ENCODE peak calls at places on chromosomes 12 and 14, in eight cellular contexts. One of them, this sample, is unnamed. For H3K27me3, the result is how much of the 10 kb centered on the place peaks cover.

GRCh38 chr12:73935817-73936216 is 601.8 kb upstream of the ATXN7L3B start:
- DNase-seq in psoas muscle: no peak
- DNase-seq in astrocyte: no peak
- DNase-seq in cardiac muscle cell: no peak
- DNase-seq in upper lobe of right lung: no peak
- DNase-seq in hepatocyte: peak
- DNase-seq in body of pancreas: no peak
- DNase-seq in aorta: no peak
- DNase-seq in this sample: no peak

GRCh38 chr14:50821471-50822464 is 9.2 kb downstream of the NIN start:
- DNase-seq in psoas muscle: peak
- DNase-seq in astrocyte: no peak
- DNase-seq in cardiac muscle cell: no peak
- DNase-seq in upper lobe of right lung: peak
- DNase-seq in hepatocyte: no peak
- DNase-seq in body of pancreas: no peak
- DNase-seq in aorta: no peak
- DNase-seq in this sample: no peak

GRCh38 chr12:12898136-12898712 is 6.9 kb downstream of the GPRC5A start:
- DNase-seq in psoas muscle: no peak
- DNase-seq in astrocyte: no peak
- DNase-seq in cardiac muscle cell: no peak
- DNase-seq in upper lobe of right lung: no peak
- DNase-seq in hepatocyte: no peak
- DNase-seq in body of pancreas: no peak
- DNase-seq in aorta: no peak
- DNase-seq in this sample: no peak

GRCh38 chr12:92059976-92060375 is 85.7 kb downstream of the BTG1 start:
- DNase-seq in psoas muscle: no peak
- DNase-seq in astrocyte: peak
- DNase-seq in cardiac muscle cell: peak
- DNase-seq in upper lobe of right lung: no peak
- DNase-seq in hepatocyte: no peak
- DNase-seq in body of pancreas: no peak
- DNase-seq in aorta: no peak
- DNase-seq in this sample: no peak

GRCh38 chr14:35215110-35215872 is 76.9 kb upstream of the PSMA6 start:
- DNase-seq in psoas muscle: no peak
- DNase-seq in astrocyte: peak
- DNase-seq in cardiac muscle cell: peak
- DNase-seq in upper lobe of right lung: no peak
- DNase-seq in hepatocyte: peak
- DNase-seq in body of pancreas: no peak
- DNase-seq in aorta: no peak
- DNase-seq in this sample: no peak

GRCh38 chr12:56718636-56719035 is 6.5 kb downstream of the NACA start:
- DNase-seq in psoas muscle: no peak
- DNase-seq in astrocyte: no peak
- DNase-seq in cardiac muscle cell: no peak
- DNase-seq in upper lobe of right lung: peak
- DNase-seq in hepatocyte: no peak
- DNase-seq in body of pancreas: no peak
- DNase-seq in aorta: peak
- DNase-seq in this sample: no peak

GRCh38 chr12:49903351-49903699 is 375 bp downstream of the FAIM2 start:
- DNase-seq in psoas muscle: peak
- DNase-seq in astrocyte: no peak
- DNase-seq in cardiac muscle cell: no peak
- DNase-seq in upper lobe of right lung: no peak
- DNase-seq in hepatocyte: no peak
- DNase-seq in body of pancreas: no peak
- DNase-seq in aorta: no peak
- DNase-seq in this sample: no peak

GRCh38 chr14:61462566-61463195 is 141.3 kb downstream of the PRKCH start:
- DNase-seq in psoas muscle: no peak
- DNase-seq in astrocyte: peak
- DNase-seq in cardiac muscle cell: peak
- DNase-seq in upper lobe of right lung: no peak
- DNase-seq in hepatocyte: peak
- DNase-seq in body of pancreas: no peak
- DNase-seq in aorta: no peak
- DNase-seq in this sample: no peak

GRCh38 chr14:91867316-91867988 is at the start of gene TC2N:
- DNase-seq in psoas muscle: no peak
- DNase-seq in astrocyte: no peak
- DNase-seq in cardiac muscle cell: no peak
- DNase-seq in upper lobe of right lung: no peak
- DNase-seq in hepatocyte: no peak
- DNase-seq in body of pancreas: no peak
- DNase-seq in aorta: no peak
- DNase-seq in this sample: no peak

GRCh38 chr14:76330411-76331327 is 45.3 kb upstream of the ESRRB start:
- DNase-seq in psoas muscle: no peak
- DNase-seq in astrocyte: no peak
- DNase-seq in cardiac muscle cell: no peak
- DNase-seq in upper lobe of right lung: peak
- DNase-seq in hepatocyte: no peak
- DNase-seq in body of pancreas: no peak
- DNase-seq in aorta: no peak
- DNase-seq in this sample: no peak

GRCh38 chr12:124780336-124780735 is 83.3 kb downstream of the SCARB1 start:
- DNase-seq in psoas muscle: no peak
- DNase-seq in astrocyte: no peak
- DNase-seq in cardiac muscle cell: no peak
- DNase-seq in upper lobe of right lung: no peak
- DNase-seq in hepatocyte: no peak
- DNase-seq in body of pancreas: no peak
- DNase-seq in aorta: no peak
- DNase-seq in this sample: no peak

GRCh38 chr12:102816816-102817434 is 100.1 kb downstream of the PAH start:
- DNase-seq in psoas muscle: no peak
- DNase-seq in astrocyte: peak
- DNase-seq in cardiac muscle cell: peak
- DNase-seq in upper lobe of right lung: no peak
- DNase-seq in hepatocyte: peak
- DNase-seq in body of pancreas: no peak
- DNase-seq in aorta: no peak
- DNase-seq in this sample: no peak

GRCh38 chr12:108691995-108692808 is 39.1 kb downstream of the CORO1C start:
- DNase-seq in psoas muscle: peak
- DNase-seq in astrocyte: peak
- DNase-seq in cardiac muscle cell: no peak
- DNase-seq in upper lobe of right lung: no peak
- DNase-seq in hepatocyte: peak
- DNase-seq in body of pancreas: no peak
- DNase-seq in aorta: peak
- DNase-seq in this sample: peak

GRCh38 chr14:68978550-68978911 is 571 bp downstream of the ACTN1 start:
- DNase-seq in psoas muscle: peak
- DNase-seq in astrocyte: no peak
- DNase-seq in cardiac muscle cell: peak
- DNase-seq in upper lobe of right lung: peak
- DNase-seq in hepatocyte: peak
- DNase-seq in body of pancreas: peak
- DNase-seq in aorta: peak
- DNase-seq in this sample: peak

GRCh38 chr14:49598479-49599301 is at the start of gene LRR1:
- DNase-seq in psoas muscle: peak
- DNase-seq in astrocyte: peak
- DNase-seq in cardiac muscle cell: peak
- DNase-seq in upper lobe of right lung: peak
- DNase-seq in hepatocyte: peak
- DNase-seq in body of pancreas: peak
- DNase-seq in aorta: peak
- DNase-seq in this sample: peak

DNA sequence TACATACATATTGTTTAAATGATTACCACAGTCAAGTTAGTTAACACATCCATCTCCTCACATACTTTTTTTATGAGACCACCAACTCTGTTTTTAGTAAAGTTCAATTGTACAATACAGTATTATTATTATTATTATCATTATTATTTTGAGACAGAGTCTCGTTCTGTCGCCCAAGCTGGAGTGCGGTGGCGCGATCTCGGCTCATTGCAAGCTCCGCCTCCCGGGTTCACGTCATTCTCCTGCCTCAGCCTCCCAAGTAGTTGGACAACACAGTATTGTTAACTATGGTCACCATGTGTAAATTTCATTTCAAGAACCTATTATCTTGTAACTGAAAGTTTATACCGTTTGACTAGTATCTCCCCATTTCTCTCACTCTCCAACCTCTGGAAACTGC is 942.0 kb upstream of the FBXO33 start:
- DNase-seq in psoas muscle: no peak
- DNase-seq in astrocyte: no peak
- DNase-seq in cardiac muscle cell: no peak
- DNase-seq in upper lobe of right lung: no peak
- DNase-seq in hepatocyte: no peak
- DNase-seq in body of pancreas: no peak
- DNase-seq in aorta: no peak
- DNase-seq in this sample: no peak
- H3K27me3 ChIP-seq in psoas muscle: under half
- H3K27me3 ChIP-seq in astrocyte: under half
- H3K27me3 ChIP-seq in cardiac muscle cell: under half
- H3K27me3 ChIP-seq in upper lobe of right lung: under half
- H3K27me3 ChIP-seq in hepatocyte: under half
- H3K27me3 ChIP-seq in body of pancreas: under half
- H3K27me3 ChIP-seq in aorta: under half
- H3K27me3 ChIP-seq in this sample: under half

GRCh38 chr14:96206461-96206860 is 1.8 kb downstream of the BDKRB2 start:
- DNase-seq in psoas muscle: no peak
- DNase-seq in astrocyte: no peak
- DNase-seq in cardiac muscle cell: no peak
- DNase-seq in upper lobe of right lung: no peak
- DNase-seq in hepatocyte: no peak
- DNase-seq in body of pancreas: peak
- DNase-seq in aorta: no peak
- DNase-seq in this sample: no peak
- H3K4me3 ChIP-seq in psoas muscle: no peak
- H3K4me3 ChIP-seq in astrocyte: no peak
- H3K4me3 ChIP-seq in cardiac muscle cell: no peak
- H3K4me3 ChIP-seq in upper lobe of right lung: no peak
- H3K4me3 ChIP-seq in hepatocyte: no peak
- H3K4me3 ChIP-seq in body of pancreas: no peak
- H3K4me3 ChIP-seq in aorta: no peak
- H3K4me3 ChIP-seq in this sample: peak

DNA sequence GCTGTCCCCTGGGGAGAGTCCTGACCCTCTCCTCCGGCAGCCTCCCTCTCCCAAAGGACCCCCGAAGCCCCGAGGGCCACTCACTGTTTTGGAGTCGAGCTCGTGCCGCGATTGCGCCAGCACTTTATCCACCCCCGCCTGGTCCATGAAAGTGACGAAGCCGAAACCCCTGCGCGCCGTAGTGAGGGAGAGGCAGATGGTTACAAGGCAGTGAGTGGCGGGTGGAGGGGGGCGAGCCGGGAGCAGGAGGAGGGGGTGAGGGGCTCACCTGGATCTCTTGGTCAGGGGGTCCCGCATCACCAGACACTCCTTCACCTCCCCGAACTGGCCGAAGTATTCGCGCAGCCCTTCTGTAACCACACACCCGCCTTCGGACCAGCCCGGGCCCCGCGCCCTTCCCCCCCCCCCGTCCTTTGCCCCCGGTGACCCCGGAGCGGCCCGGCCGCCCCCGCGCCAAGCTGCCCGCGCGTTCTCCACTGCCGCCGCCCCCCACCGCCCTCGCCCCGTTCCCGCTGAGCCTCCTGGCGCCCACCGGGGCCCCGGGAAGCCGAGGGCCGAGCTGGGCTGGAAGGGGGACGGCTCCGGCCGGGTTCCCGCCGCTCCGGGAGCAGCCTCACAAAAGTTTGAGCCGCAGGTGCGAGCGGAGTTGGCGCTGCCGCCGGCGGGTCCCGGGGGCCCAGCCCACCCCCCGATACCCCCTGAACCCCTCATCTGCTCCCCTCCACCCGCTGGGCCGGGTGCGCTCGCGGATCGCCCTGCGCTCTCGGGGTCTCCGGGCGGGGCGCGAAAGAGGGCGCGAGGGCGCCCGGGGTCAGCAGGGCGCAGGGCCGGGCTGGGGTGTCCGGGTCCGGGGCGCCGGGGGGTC is 808 bp downstream of the MSI1 start:
- DNase-seq in psoas muscle: no peak
- DNase-seq in astrocyte: no peak
- DNase-seq in cardiac muscle cell: no peak
- DNase-seq in upper lobe of right lung: no peak
- DNase-seq in hepatocyte: peak
- DNase-seq in body of pancreas: peak
- DNase-seq in aorta: no peak
- DNase-seq in this sample: no peak
- H3K27me3 ChIP-seq in psoas muscle: under half
- H3K27me3 ChIP-seq in astrocyte: under half
- H3K27me3 ChIP-seq in cardiac muscle cell: under half
- H3K27me3 ChIP-seq in upper lobe of right lung: under half
- H3K27me3 ChIP-seq in hepatocyte: under half
- H3K27me3 ChIP-seq in body of pancreas: under half
- H3K27me3 ChIP-seq in aorta: under half
- H3K27me3 ChIP-seq in this sample: under half

GRCh38 chr12:117574655-117575054 is 213.2 kb upstream of the NOS1 start:
- DNase-seq in psoas muscle: no peak
- DNase-seq in astrocyte: no peak
- DNase-seq in cardiac muscle cell: no peak
- DNase-seq in upper lobe of right lung: no peak
- DNase-seq in hepatocyte: no peak
- DNase-seq in body of pancreas: no peak
- DNase-seq in aorta: no peak
- DNase-seq in this sample: no peak
- H3K4me3 ChIP-seq in psoas muscle: no peak
- H3K4me3 ChIP-seq in astrocyte: no peak
- H3K4me3 ChIP-seq in cardiac muscle cell: no peak
- H3K4me3 ChIP-seq in upper lobe of right lung: no peak
- H3K4me3 ChIP-seq in hepatocyte: no peak
- H3K4me3 ChIP-seq in body of pancreas: no peak
- H3K4me3 ChIP-seq in aorta: no peak
- H3K4me3 ChIP-seq in this sample: no peak

GRCh38 chr12:54204316-54204715 is 15.5 kb upstream of the SMUG1 start:
- DNase-seq in psoas muscle: no peak
- DNase-seq in astrocyte: no peak
- DNase-seq in cardiac muscle cell: no peak
- DNase-seq in upper lobe of right lung: no peak
- DNase-seq in hepatocyte: no peak
- DNase-seq in body of pancreas: no peak
- DNase-seq in aorta: no peak
- DNase-seq in this sample: no peak
- H3K27me3 ChIP-seq in psoas muscle: under half
- H3K27me3 ChIP-seq in astrocyte: under half
- H3K27me3 ChIP-seq in cardiac muscle cell: half or more
- H3K27me3 ChIP-seq in upper lobe of right lung: under half
- H3K27me3 ChIP-seq in hepatocyte: under half
- H3K27me3 ChIP-seq in body of pancreas: under half
- H3K27me3 ChIP-seq in aorta: under half
- H3K27me3 ChIP-seq in this sample: under half

GRCh38 chr14:67717048-67717447 is 15.4 kb downstream of the RDH12 start:
- DNase-seq in psoas muscle: no peak
- DNase-seq in astrocyte: no peak
- DNase-seq in cardiac muscle cell: no peak
- DNase-seq in upper lobe of right lung: no peak
- DNase-seq in hepatocyte: no peak
- DNase-seq in body of pancreas: no peak
- DNase-seq in aorta: no peak
- DNase-seq in this sample: no peak
- H3K4me3 ChIP-seq in psoas muscle: no peak
- H3K4me3 ChIP-seq in astrocyte: no peak
- H3K4me3 ChIP-seq in cardiac muscle cell: no peak
- H3K4me3 ChIP-seq in upper lobe of right lung: no peak
- H3K4me3 ChIP-seq in hepatocyte: no peak
- H3K4me3 ChIP-seq in body of pancreas: no peak
- H3K4me3 ChIP-seq in aorta: no peak
- H3K4me3 ChIP-seq in this sample: no peak

This sample was measured in MG63.